ENCODE peak calls at places on chromosome 7, in seven cellular contexts. L is AG08395; T is HFF-Myc; C is stimulated activated CD4-positive, alpha-beta T cell treated with anti-CD3 and anti-CD28 coated beads, Interleukin-2, amount 100 ng/mL, for 48 hours; F is fibroblast of lung; R is SK-N-MC; W is psoas muscle. G is an unnamed sample.

GRCh38 chr7:50529093-50529862 is 35.9 kb downstream of the DDC start:
- DNase-seq in L (no peak), T (no peak), C (no peak), F (no peak), R (no peak), W (no peak), G (no peak)

GRCh38 chr7:84971360-84971759 is 215.5 kb downstream of the SEMA3D start:
- DNase-seq in L (no peak), T (no peak), C (no peak), F (no peak), R (no peak), W (no peak), G (no peak)

GRCh38 chr7:142477079-142477651 is 219.3 kb upstream of the PRSS58 start:
- DNase-seq in L (peak), T (no peak), C (no peak), F (peak), R (no peak), W (no peak), G (peak)

GRCh38 chr7:68432585-68432984 is 1165.7 kb upstream of the AUTS2 start:
- DNase-seq in L (peak), T (no peak), C (no peak), F (no peak), R (no peak), W (no peak), G (no peak)

GRCh38 chr7:40709077-40709964 is 574.5 kb downstream of the SUGCT start:
- DNase-seq in L (peak), T (no peak), C (no peak), F (no peak), R (no peak), W (no peak), G (peak)

GRCh38 chr7:139682136-139683013 is 95.4 kb downstream of the HIPK2 start:
- DNase-seq in L (peak), T (peak), C (peak), F (peak), R (no peak), W (no peak), G (peak)

GRCh38 chr7:150516956-150517355 is 2.3 kb downstream of the GIMAP7 start:
- DNase-seq in L (no peak), T (no peak), C (no peak), F (no peak), R (no peak), W (no peak), G (no peak)

GRCh38 chr7:21261627-21262564 is 166.0 kb upstream of the SP4 start:
- DNase-seq in L (peak), T (no peak), C (peak), F (peak), R (no peak), W (no peak), G (peak)

GRCh38 chr7:54964136-54964535 is 54.7 kb upstream of the EGFR start:
- DNase-seq in L (peak), T (no peak), C (no peak), F (no peak), R (no peak), W (no peak), G (no peak)

G was measured in AG20443.